ENCODE peak calls at places on chromosomes 1 and 21, in four cellular contexts. M, U, E and O are unnamed samples.

GRCh38 chr1:160548183-160548582 is 25.1 kb upstream of the SLAMF6 start:
- DNase-seq in U (no peak), M (no peak), E (no peak), O (no peak)

GRCh38 chr1:117821782-117822447 is 107.5 kb downstream of the GDAP2 start:
- DNase-seq in E (no peak), M (no peak), U (peak), O (peak)

GRCh38 chr1:205141236-205142104 is 19.7 kb upstream of the RBBP5 start:
- DNase-seq in E (peak), M (peak), U (peak), O (peak)

GRCh38 chr1:3215198-3216045 is 146.4 kb downstream of the PRDM16 start:
- DNase-seq in E (no peak), M (no peak), U (no peak), O (no peak)

GRCh38 chr1:11707621-11708276 is 16.2 kb downstream of the DRAXIN start:
- DNase-seq in M (no peak), E (no peak), U (no peak), O (no peak)

GRCh38 chr21:35927262-35927661 is 133.1 kb downstream of the SETD4 start:
- DNase-seq in M (no peak), E (no peak), U (no peak), O (no peak)

GRCh38 chr1:227914801-227915563 is 32.8 kb downstream of the WNT9A start:
- DNase-seq in M (no peak), U (no peak), E (no peak), O (no peak)

GRCh38 chr1:203381151-203381751 is 30.3 kb upstream of the FMOD start:
- DNase-seq in M (no peak), E (no peak), U (no peak), O (no peak)

GRCh38 chr1:70552662-70553061 is 141.6 kb downstream of the CTH start:
- DNase-seq in U (no peak), E (no peak), M (no peak), O (no peak)

GRCh38 chr1:169508432-169509338 is 22.9 kb upstream of the SLC19A2 start:
- DNase-seq in E (no peak), M (no peak), U (no peak), O (no peak)

GRCh38 chr1:44245066-44245465 is 31.8 kb downstream of the DMAP1 start:
- DNase-seq in E (no peak), M (no peak), U (no peak), O (no peak)

GRCh38 chr1:203378529-203379271 is 27.8 kb upstream of the FMOD start:
- DNase-seq in M (no peak), E (no peak), U (no peak), O (no peak)

GRCh38 chr1:67166196-67166595 is at the start of gene IL23R:
- DNase-seq in M (peak), E (no peak), U (no peak), O (no peak)

GRCh38 chr1:151472852-151473731 is 13.8 kb upstream of the POGZ start:
- DNase-seq in E (no peak), U (no peak), M (peak), O (peak)

GRCh38 chr1:32623775-32624174 is 26.6 kb downstream of the ZBTB8OS start:
- DNase-seq in E (no peak), U (no peak), M (no peak), O (no peak)

GRCh38 chr1:233289676-233290075 is 5.8 kb downstream of the PCNX2 start:
- DNase-seq in M (no peak), E (no peak), U (no peak), O (no peak)

GRCh38 chr1:1063945-1064831 is 9.9 kb downstream of the RNF223 start:
- DNase-seq in M (peak), U (peak), E (peak), O (peak)

GRCh38 chr1:178273707-178274410 is 180.0 kb downstream of the RASAL2 start:
- DNase-seq in E (no peak), U (peak), M (no peak), O (peak)

GRCh38 chr1:13828454-13829151 is 128.6 kb downstream of the PRDM2 start:
- DNase-seq in M (no peak), U (peak), E (no peak), O (no peak)

GRCh38 chr21:37082856-37083611 is 10.0 kb downstream of the TTC3 start:
- DNase-seq in E (no peak), M (no peak), U (no peak), O (no peak)

GRCh38 chr1:231702804-231703203 is 76.2 kb downstream of the DISC1 start:
- DNase-seq in U (peak), M (no peak), E (no peak), O (peak)

GRCh38 chr21:44323591-44323990 is 15.6 kb downstream of the CFAP410 start:
- DNase-seq in M (no peak), E (no peak), U (no peak), O (no peak)

GRCh38 chr1:36913523-36914060 is 120.7 kb downstream of the GRIK3 start:
- DNase-seq in U (no peak), M (no peak), E (no peak), O (no peak)

GRCh38 chr1:93140106-93140505 is 40.1 kb downstream of the TMED5 start:
- DNase-seq in E (no peak), U (no peak), M (no peak), O (peak)

GRCh38 chr1:161791889-161792655 is 26.0 kb downstream of the ATF6 start:
- DNase-seq in M (no peak), U (peak), E (no peak), O (peak)

GRCh38 chr1:70278710-70279109 is 57.5 kb downstream of the SRSF11 start:
- DNase-seq in U (no peak), M (no peak), E (no peak), O (no peak)

GRCh38 chr1:235923466-235924008 is 56.8 kb upstream of the LYST start:
- DNase-seq in M (no peak), U (no peak), E (no peak), O (peak)

GRCh38 chr1:84353665-84354064 is 44.6 kb upstream of the DNASE2B start:
- DNase-seq in M (no peak), U (no peak), E (no peak), O (no peak)

GRCh38 chr1:47694011-47694890 is 256.4 kb downstream of the FOXD2 start:
- DNase-seq in M (peak), U (no peak), E (no peak), O (no peak)

GRCh38 chr1:211332839-211333238 is 6.2 kb downstream of the TRAF5 start:
- DNase-seq in U (no peak), M (no peak), E (no peak), O (no peak)